ENCODE peak calls at places on chromosomes 7 and 10, in five cellular contexts. Y, N, P, W and G are unnamed samples.

GRCh38 chr7:42869131-42870020 is 42.5 kb downstream of the C7orf25 start:
- DNase-seq in Y (peak), N (peak), P (no peak), W (no peak), G (no peak)

GRCh38 chr7:50558380-50559051 is 6.7 kb downstream of the DDC start:
- DNase-seq in Y (peak), N (no peak), P (no peak), W (no peak), G (no peak)

GRCh38 chr7:6460990-6461584 is 13.3 kb upstream of the DAGLB start:
- DNase-seq in Y (no peak), N (no peak), P (no peak), W (no peak), G (no peak)

GRCh38 chr7:102220929-102221850 is 65.5 kb upstream of the SH2B2 start:
- DNase-seq in Y (no peak), N (no peak), P (no peak), W (no peak), G (no peak)

GRCh38 chr10:101000602-101000991 is 989 bp downstream of the LZTS2 start:
- DNase-seq in Y (no peak), N (no peak), P (no peak), W (no peak), G (no peak)

GRCh38 chr7:37440738-37441404 is 7.8 kb downstream of the ELMO1 start:
- DNase-seq in Y (no peak), N (no peak), P (no peak), W (no peak), G (no peak)

GRCh38 chr7:135976312-135977019 is 693 bp downstream of the MTPN start:
- DNase-seq in Y (peak), N (peak), P (no peak), W (no peak), G (peak)

GRCh38 chr7:158109364-158110033 is 478.1 kb downstream of the PTPRN2 start:
- DNase-seq in Y (no peak), N (no peak), P (no peak), W (no peak), G (no peak)

GRCh38 chr10:111579473-111579872 is 502.6 kb downstream of the ADRA2A start:
- DNase-seq in Y (no peak), N (no peak), P (no peak), W (no peak), G (no peak)

GRCh38 chr10:72308320-72308987 is 34.7 kb downstream of the DDIT4 start:
- DNase-seq in Y (peak), N (peak), P (no peak), W (no peak), G (peak)

GRCh38 chr10:68296833-68297232 is 35.0 kb upstream of the HNRNPH3 start:
- DNase-seq in Y (no peak), N (no peak), P (no peak), W (no peak), G (no peak)

GRCh38 chr7:2870471-2870941 is 26.4 kb upstream of the GNA12 start:
- DNase-seq in Y (peak), N (peak), P (no peak), W (no peak), G (peak)
- H3K4me3 ChIP-seq in Y (no peak), N (peak), P (no peak), W (no peak), G (no peak)

DNA sequence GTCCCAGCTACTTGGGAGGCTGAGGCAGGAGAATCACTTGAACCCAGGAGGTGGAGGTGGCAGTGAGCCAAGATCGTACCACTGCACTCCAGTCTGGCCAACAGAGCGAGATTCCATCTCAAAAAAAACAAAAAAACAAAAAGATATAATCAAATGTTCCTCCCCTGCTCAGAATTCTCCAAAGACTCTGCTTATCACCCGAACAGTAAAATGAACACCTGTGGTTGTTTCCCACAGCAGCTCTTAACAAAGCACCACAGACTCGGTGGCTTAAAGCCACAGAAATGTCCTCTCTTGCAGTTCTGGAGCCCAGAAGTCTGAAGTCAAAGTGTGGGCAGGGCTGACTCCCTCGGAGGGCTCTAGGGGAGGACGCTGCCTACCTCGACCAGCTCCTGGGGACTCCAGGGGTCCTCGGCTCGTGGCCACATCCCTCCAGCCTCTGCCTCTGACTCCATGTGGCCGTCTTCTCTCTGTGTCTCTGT is 4.1 kb upstream of the INTS1 start:
- DNase-seq in Y (no peak), N (no peak), P (no peak), W (no peak), G (no peak)
- H3K27ac ChIP-seq in Y (no peak), N (no peak), P (no peak), W (no peak), G (no peak)

GRCh38 chr7:27739914-27740448 is at the start of gene TAX1BP1:
- DNase-seq in Y (peak), N (peak), P (peak), W (peak), G (peak)
- TF ChIP-seq CTCF in Y (no peak), N (no peak), P (no peak), W (no peak), G (no peak)

GRCh38 chr7:7699970-7700369 is 18.4 kb downstream of the RPA3 start:
- DNase-seq in Y (no peak), N (no peak), P (no peak), W (no peak), G (no peak)
- H3K4me3 ChIP-seq in Y (no peak), N (no peak), P (peak), W (peak), G (no peak)

DNA sequence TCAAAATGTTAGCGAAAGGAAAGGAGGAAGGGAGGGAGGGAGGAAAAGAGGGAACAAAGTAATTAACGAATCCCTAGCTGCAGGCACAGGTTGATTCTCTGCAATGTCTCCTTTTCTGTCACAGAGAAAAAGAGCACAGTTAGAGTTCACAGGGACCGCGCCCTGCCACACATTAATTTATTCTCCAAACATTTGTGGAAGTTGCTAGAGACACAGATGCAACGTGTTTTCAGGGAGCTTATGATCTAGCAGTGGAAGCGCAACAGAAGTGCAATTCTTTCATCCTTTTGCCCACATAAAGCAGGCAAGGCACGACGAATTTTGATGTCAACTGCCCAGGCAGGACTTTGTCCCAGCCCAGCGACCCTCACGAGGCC is 101.6 kb upstream of the ZNF438 start:
- DNase-seq in Y (no peak), N (no peak), P (no peak), W (peak), G (no peak)
- H3K27ac ChIP-seq in Y (peak), N (no peak), P (peak), W (peak), G (no peak)